ENCODE peak calls at places on chromosomes 12 and 14, in six cellular contexts. K is stimulated activated naive B cell treated with anti-CD40 and anti-IgM and Interleukin-4, amounts not matched to agents 10 μg/mL and 1 μg/mL and 100 μg/mL, for 72 hours; J is Right ventricle myocardium superior; P is activated T-cell treated with anti-CD3 and anti-CD28 coated beads, Interleukin-2, amount 50 U/mL, for 24 hours; D is lower leg skin; Y is A172. X is an unnamed sample.

GRCh38 chr12:119208626-119209061 is 29.9 kb downstream of the HSPB8 start:
- DNase-seq in Y (peak), D (peak), K (no peak), J (peak), P (no peak), X (peak)

GRCh38 chr14:62209287-62209899 is 447.2 kb downstream of the SNAPC1 start:
- DNase-seq in P (no peak), J (no peak), Y (peak), D (no peak), K (no peak), X (peak)

GRCh38 chr12:93526786-93527428 is 45.6 kb upstream of the SOCS2 start:
- DNase-seq in J (no peak), D (no peak), Y (peak), K (no peak), P (no peak), X (peak)

GRCh38 chr14:64708148-64709004 is 4.2 kb downstream of the PLEKHG3 start:
- DNase-seq in J (peak), Y (peak), P (peak), D (no peak), K (no peak), X (peak)

GRCh38 chr14:92914087-92914656 is 8.8 kb upstream of the CHGA start:
- DNase-seq in K (no peak), P (peak), J (no peak), Y (peak), D (no peak), X (peak)

GRCh38 chr14:101062065-101062450 is 158.5 kb upstream of the RTL1 start:
- DNase-seq in D (no peak), P (no peak), Y (no peak), J (peak), K (no peak), X (no peak)

GRCh38 chr12:117583677-117584076 is 222.3 kb upstream of the NOS1 start:
- DNase-seq in J (no peak), K (no peak), P (no peak), Y (no peak), D (no peak), X (no peak)

GRCh38 chr14:90632868-90633267 is 183.4 kb downstream of the TTC7B start:
- DNase-seq in P (no peak), D (no peak), K (no peak), J (no peak), Y (no peak), X (no peak)

GRCh38 chr12:79143803-79144202 is 279.2 kb downstream of the SYT1 start:
- DNase-seq in K (no peak), D (no peak), J (no peak), P (no peak), Y (no peak), X (no peak)

GRCh38 chr14:104144911-104145825 is 6.8 kb downstream of the KIF26A start:
- DNase-seq in P (no peak), Y (no peak), J (peak), D (no peak), K (no peak), X (peak)

GRCh38 chr12:5807090-5807414 is 138.0 kb downstream of the ANO2 start:
- DNase-seq in J (no peak), K (no peak), P (no peak), Y (peak), D (no peak), X (peak)

GRCh38 chr12:103241184-103241583 is 254.6 kb downstream of the C12orf42 start:
- DNase-seq in K (no peak), J (no peak), P (no peak), D (no peak), Y (no peak), X (no peak)

GRCh38 chr14:68140111-68140741 is 320.6 kb downstream of the RAD51B start:
- DNase-seq in D (peak), Y (peak), J (no peak), K (no peak), P (no peak), X (peak)

GRCh38 chr12:32163596-32163995 is 56.9 kb downstream of the BICD1 start:
- DNase-seq in K (no peak), J (no peak), Y (peak), P (no peak), D (no peak), X (no peak)

GRCh38 chr14:104556256-104557021 is 23.1 kb upstream of the C14orf180 start:
- DNase-seq in Y (no peak), P (no peak), J (peak), D (no peak), K (no peak), X (no peak)

GRCh38 chr14:44606576-44606975 is 99.5 kb upstream of the FSCB start:
- DNase-seq in K (no peak), Y (no peak), D (no peak), P (no peak), J (no peak), X (no peak)

GRCh38 chr12:108634225-108634795 is 616 bp upstream of the SELPLG start:
- DNase-seq in P (peak), K (peak), D (no peak), J (no peak), Y (peak), X (no peak)

X was measured in Daoy.